ENCODE peak calls at places on chromosome 2, in eight cellular contexts. E is Jurkat, Clone E6-1; A is coronary artery; K is IMR-90; Y is GM23338; S is tibial nerve; Z is kidney epithelial cell; D is mesendoderm. F is an unnamed sample.

GRCh38 chr2:113218283-113219091 is 44.7 kb downstream of the PSD4 start:
- DNase-seq in D (no peak), K (no peak), Z (peak), A (no peak), E (no peak), Y (no peak), S (peak), F (no peak)

GRCh38 chr2:162092656-162093556 is 18.9 kb upstream of the DPP4 start:
- DNase-seq in A (no peak), S (no peak), E (no peak), Y (no peak), K (peak), Z (peak), D (no peak), F (peak)

GRCh38 chr2:23411752-23412431 is 26.9 kb downstream of the KLHL29 start:
- DNase-seq in Y (no peak), S (peak), A (peak), D (no peak), Z (no peak), K (peak), E (no peak), F (peak)

GRCh38 chr2:68769586-68770270 is 35.1 kb downstream of the ARHGAP25 start:
- DNase-seq in S (no peak), K (no peak), E (no peak), Y (peak), D (peak), Z (no peak), A (no peak), F (peak)

GRCh38 chr2:187545238-187545751 is 8.9 kb downstream of the TFPI start:
- DNase-seq in K (no peak), Z (no peak), E (no peak), Y (no peak), A (no peak), S (no peak), D (no peak), F (no peak)

GRCh38 chr2:119352357-119352756 is 14.3 kb downstream of the C2orf76 start:
- DNase-seq in D (peak), S (no peak), A (no peak), Y (peak), E (no peak), Z (no peak), K (no peak), F (peak)

GRCh38 chr2:134706587-134707329 is 12.0 kb downstream of the TMEM163 start:
- DNase-seq in K (no peak), Z (no peak), Y (peak), D (no peak), A (no peak), S (no peak), E (peak), F (no peak)

GRCh38 chr2:221478106-221478863 is 93.8 kb downstream of the EPHA4 start:
- DNase-seq in E (no peak), Y (peak), S (no peak), A (no peak), K (peak), Z (no peak), D (peak), F (no peak)

GRCh38 chr2:150122871-150123588 is 364.4 kb downstream of the RND3 start:
- DNase-seq in A (no peak), E (no peak), K (no peak), S (no peak), Y (no peak), Z (no peak), D (no peak), F (no peak)

GRCh38 chr2:200308421-200309295 is 2.2 kb downstream of the SPATS2L start:
- DNase-seq in D (no peak), S (no peak), Y (peak), A (no peak), Z (no peak), E (no peak), K (peak), F (no peak)

GRCh38 chr2:233399306-233400225 is 45.3 kb downstream of the DGKD start:
- DNase-seq in E (peak), Y (peak), K (no peak), D (peak), S (no peak), A (peak), Z (no peak), F (no peak)

GRCh38 chr2:70959851-70960832 is 18.3 kb upstream of the ANKRD53 start:
- DNase-seq in A (peak), D (no peak), S (no peak), Y (peak), Z (no peak), E (no peak), K (no peak), F (no peak)

GRCh38 chr2:204542967-204543608 is 2.2 kb upstream of the PARD3B start:
- DNase-seq in Z (no peak), K (no peak), D (no peak), E (no peak), S (no peak), Y (no peak), A (no peak), F (no peak)

GRCh38 chr2:204541637-204542036 is 3.6 kb upstream of the PARD3B start:
- DNase-seq in K (no peak), A (no peak), S (no peak), Z (no peak), E (no peak), D (no peak), Y (no peak), F (no peak)

GRCh38 chr2:204544961-204545860 is at the start of gene PARD3B:
- DNase-seq in S (no peak), Y (peak), A (peak), K (peak), E (no peak), D (peak), Z (no peak), F (peak)

GRCh38 chr2:204550738-204551137 is 5.5 kb downstream of the PARD3B start:
- DNase-seq in E (no peak), Y (peak), D (peak), A (no peak), Z (no peak), S (no peak), K (peak), F (peak)

DNA sequence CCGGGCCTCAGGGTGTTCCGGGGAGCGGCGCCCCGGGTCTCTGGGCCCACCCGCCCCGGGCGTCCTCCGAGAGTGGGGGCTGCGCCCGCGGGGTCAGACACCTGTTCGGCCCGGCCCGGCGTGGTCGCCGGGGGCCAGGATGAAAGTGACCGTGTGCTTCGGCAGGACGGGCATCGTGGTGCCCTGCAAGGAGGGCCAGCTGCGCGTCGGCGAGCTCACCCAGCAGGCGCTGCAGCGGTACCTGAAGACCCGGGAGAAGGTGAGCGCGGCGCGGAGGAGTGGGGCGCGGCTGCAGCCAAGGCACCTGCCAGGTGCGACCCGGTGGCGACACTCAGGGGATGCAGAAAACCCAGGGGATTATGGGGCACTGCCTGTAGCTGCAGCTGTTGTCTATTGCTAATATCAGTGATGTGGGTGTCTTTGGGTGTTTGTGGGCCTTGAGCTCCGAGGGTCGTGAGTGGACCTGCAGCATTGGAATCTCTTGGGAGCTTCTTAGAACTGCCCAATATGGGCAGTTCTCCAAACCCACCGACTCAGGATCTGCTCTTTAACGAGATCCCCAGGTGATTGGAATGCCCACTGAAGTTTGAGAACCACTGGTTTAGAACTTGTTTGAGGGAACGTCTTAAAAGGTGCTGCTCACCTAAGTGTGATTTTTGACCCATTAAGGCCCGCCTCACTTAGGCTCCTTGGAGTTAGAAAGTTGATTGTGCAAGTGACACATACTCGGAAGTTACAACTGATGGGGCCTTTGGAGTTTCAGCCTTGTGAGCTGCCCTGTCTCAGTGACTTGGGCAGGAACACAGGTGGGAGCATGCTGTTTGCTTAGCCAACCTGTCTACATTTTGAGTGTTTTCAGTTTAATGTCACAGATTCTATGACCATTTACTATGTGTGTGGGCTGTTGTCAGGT is 842 bp downstream of the PARD3B start:
- DNase-seq in Y (peak), E (no peak), A (no peak), D (peak), S (no peak), K (no peak), Z (no peak), F (peak)
- H3K4me3 ChIP-seq in Y (peak), E (no peak), A (peak), D (peak), S (peak), K (peak), Z (peak), F (peak)

GRCh38 chr2:105573490-105573889 is 171.2 kb upstream of the NCK2 start:
- DNase-seq in K (no peak), D (no peak), Y (no peak), S (no peak), E (no peak), Z (no peak), A (no peak), F (no peak)
- H3K4me3 ChIP-seq in K (no peak), D (no peak), Y (no peak), S (no peak), E (no peak), Z (no peak), A (no peak), F (no peak)

GRCh38 chr2:204268458-204268857 is 276.8 kb upstream of the PARD3B start:
- DNase-seq in S (no peak), A (no peak), E (no peak), Z (no peak), Y (peak), K (peak), D (no peak), F (no peak)
- H3K4me3 ChIP-seq in S (no peak), A (no peak), E (no peak), Z (no peak), Y (no peak), K (no peak), D (no peak), F (no peak)

DNA sequence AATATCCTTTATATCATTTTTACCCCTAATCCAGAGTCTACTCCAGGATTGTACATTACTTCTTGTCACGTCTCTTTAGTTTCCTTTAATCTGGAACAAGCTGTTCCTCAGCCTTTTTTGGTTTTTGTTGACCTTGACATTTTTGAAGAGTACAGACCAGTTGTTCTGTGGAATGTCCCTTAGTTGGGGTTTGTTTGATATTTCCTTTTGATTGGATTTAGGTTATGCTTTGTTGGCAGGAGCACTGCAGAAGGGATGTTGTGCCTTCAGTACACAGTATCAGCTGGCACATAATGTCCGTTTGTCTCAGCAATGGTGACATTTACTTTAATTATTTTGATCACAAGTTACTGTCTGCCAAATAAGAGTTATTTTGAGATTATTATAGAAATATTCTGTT is 160.6 kb downstream of the MEIS1 start:
- DNase-seq in Z (no peak), K (no peak), Y (no peak), E (no peak), A (no peak), S (no peak), D (no peak), F (no peak)
- H3K4me3 ChIP-seq in Z (no peak), K (no peak), Y (no peak), E (no peak), A (no peak), S (no peak), D (no peak), F (no peak)

GRCh38 chr2:242032780-242033656 is 163.5 kb downstream of the RTP5 start:
- DNase-seq in D (no peak), S (no peak), E (no peak), Y (no peak), Z (no peak), A (peak), K (no peak), F (no peak)

GRCh38 chr2:242029422-242030225 is 160.1 kb downstream of the RTP5 start:
- DNase-seq in K (no peak), E (peak), D (no peak), Y (no peak), Z (no peak), S (no peak), A (peak), F (no peak)

GRCh38 chr2:242031481-242032019 is 162.0 kb downstream of the RTP5 start:
- DNase-seq in S (no peak), Z (peak), K (peak), D (no peak), Y (no peak), E (peak), A (peak), F (peak)

GRCh38 chr2:242030226-242030575 is 160.7 kb downstream of the RTP5 start:
- DNase-seq in Z (no peak), D (no peak), A (peak), S (no peak), Y (no peak), E (no peak), K (no peak), F (no peak)

GRCh38 chr2:242030858-242031257 is 161.3 kb downstream of the RTP5 start:
- DNase-seq in S (no peak), A (no peak), E (no peak), D (no peak), Y (no peak), Z (no peak), K (no peak), F (no peak)
- H3K4me3 ChIP-seq in S (no peak), A (no peak), E (no peak), D (no peak), Y (no peak), Z (no peak), K (no peak), F (no peak)

GRCh38 chr2:206764673-206765241 is 371 bp downstream of the MDH1B start:
- DNase-seq in A (no peak), D (peak), K (peak), Y (peak), Z (no peak), S (no peak), E (no peak), F (no peak)
- H3K4me3 ChIP-seq in A (peak), D (peak), K (peak), Y (peak), Z (peak), S (peak), E (peak), F (peak)

DNA sequence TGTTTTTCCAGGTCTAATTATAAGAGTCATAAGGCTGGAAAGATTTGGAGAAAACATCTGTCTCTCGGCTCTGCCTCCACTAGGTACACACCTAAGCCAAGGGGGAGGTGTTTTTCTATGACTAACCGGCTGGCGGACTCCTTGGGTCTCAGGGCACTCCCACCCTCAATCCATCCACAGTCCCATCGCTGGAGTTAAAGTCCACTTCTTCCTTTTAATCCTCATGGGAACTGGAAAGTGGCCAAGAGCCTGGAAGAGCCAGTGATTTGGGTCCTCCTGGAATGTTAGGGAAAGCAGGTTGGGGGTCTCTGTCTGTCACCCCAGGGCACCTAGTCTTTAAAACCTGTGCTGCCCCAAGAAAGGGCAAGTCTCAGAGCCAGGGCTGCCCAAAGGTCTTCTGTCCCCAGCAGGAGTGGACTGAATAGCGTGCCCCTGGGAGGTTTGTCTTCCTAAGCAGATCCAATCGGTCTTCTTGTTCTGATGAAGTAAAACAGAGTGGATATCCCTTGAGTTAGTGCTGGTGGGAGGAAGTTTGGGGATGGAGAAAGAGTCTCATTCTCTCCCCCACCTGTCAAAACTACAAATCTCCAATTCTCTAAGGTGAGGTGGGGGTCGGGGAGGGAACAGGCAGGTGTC is 66.4 kb downstream of the MCFD2 start:
- DNase-seq in E (no peak), D (no peak), A (no peak), S (no peak), Z (no peak), Y (no peak), K (peak), F (peak)
- H3K4me3 ChIP-seq in E (no peak), D (no peak), A (no peak), S (no peak), Z (no peak), Y (no peak), K (no peak), F (no peak)

DNA sequence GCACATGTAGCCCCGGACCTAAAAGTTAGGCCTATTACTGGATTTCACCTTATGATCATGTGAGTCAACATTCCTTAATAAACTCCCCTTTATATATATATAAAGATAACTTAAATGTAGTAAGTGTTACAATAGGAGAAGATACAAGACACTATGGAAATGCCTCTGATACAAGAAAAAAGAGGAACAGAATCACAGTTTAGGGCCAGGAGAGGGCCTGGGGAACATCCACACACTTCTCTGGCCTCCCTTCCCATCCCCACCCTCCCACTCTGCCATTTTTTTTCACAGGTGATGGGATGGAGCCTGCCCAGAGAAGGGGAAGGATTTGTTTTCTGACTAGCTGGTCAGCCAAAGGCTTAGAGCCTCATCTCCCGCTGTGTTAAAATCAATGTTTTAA is 6.4 kb downstream of the CDC42EP3 start:
- DNase-seq in Y (no peak), K (no peak), A (no peak), D (no peak), Z (no peak), E (no peak), S (no peak), F (no peak)
- H3K4me3 ChIP-seq in Y (no peak), K (no peak), A (no peak), D (no peak), Z (no peak), E (no peak), S (no peak), F (no peak)

GRCh38 chr2:102967451-102967850 is 205.6 kb downstream of the TMEM182 start:
- DNase-seq in E (no peak), A (no peak), Z (no peak), S (no peak), K (no peak), D (no peak), Y (no peak), F (no peak)
- H3K4me3 ChIP-seq in E (no peak), A (no peak), Z (no peak), S (no peak), K (no peak), D (no peak), Y (no peak), F (no peak)